ENCODE peak calls at places on chromosomes 13 and 19, in four cellular contexts. P is mesendoderm, V is H9, X is IMR-90. U is an unnamed sample. For H3K79me1, the result is how much of the 10 kb centered on the place peaks cover.

GRCh38 chr13:71320452-71320851 is 546.6 kb downstream of the DACH1 start:
- DNase-seq in X (peak), V (no peak), P (peak), U (peak)

GRCh38 chr19:34201133-34201532 is 28.8 kb downstream of the LSM14A start:
- DNase-seq in X (no peak), V (no peak), P (no peak), U (no peak)

GRCh38 chr13:50617134-50617721 is 226.3 kb downstream of the DLEU7 start:
- DNase-seq in V (no peak), P (no peak), X (peak), U (peak)

GRCh38 chr13:108104736-108105135 is 110.6 kb downstream of the LIG4 start:
- DNase-seq in X (no peak), V (no peak), P (no peak), U (no peak)

GRCh38 chr13:26529441-26529840 is 28.0 kb upstream of the WASF3 start:
- DNase-seq in V (peak), P (peak), X (peak), U (peak)

GRCh38 chr13:50892162-50892944 is 17.2 kb upstream of the RNASEH2B start:
- DNase-seq in V (no peak), P (no peak), X (no peak), U (no peak)

GRCh38 chr13:91398413-91399188 is at the start of gene GPC5:
- DNase-seq in V (peak), X (peak), P (peak), U (peak)

GRCh38 chr19:5738423-5738822 is 18.0 kb downstream of the CATSPERD start:
- DNase-seq in V (no peak), P (no peak), X (no peak), U (peak)

GRCh38 chr19:42111384-42111783 is 20.9 kb downstream of the POU2F2 start:
- DNase-seq in X (peak), V (no peak), P (no peak), U (peak)

GRCh38 chr13:94063096-94063495 is 416.4 kb downstream of the DCT start:
- DNase-seq in P (no peak), X (peak), V (no peak), U (peak)

GRCh38 chr13:108924154-108924940 is 294.9 kb downstream of the MYO16 start:
- DNase-seq in P (peak), X (peak), V (no peak), U (peak)

GRCh38 chr13:99981115-99982020 is at the start of gene ZIC2:
- DNase-seq in P (peak), V (peak), X (no peak), U (no peak)

DNA sequence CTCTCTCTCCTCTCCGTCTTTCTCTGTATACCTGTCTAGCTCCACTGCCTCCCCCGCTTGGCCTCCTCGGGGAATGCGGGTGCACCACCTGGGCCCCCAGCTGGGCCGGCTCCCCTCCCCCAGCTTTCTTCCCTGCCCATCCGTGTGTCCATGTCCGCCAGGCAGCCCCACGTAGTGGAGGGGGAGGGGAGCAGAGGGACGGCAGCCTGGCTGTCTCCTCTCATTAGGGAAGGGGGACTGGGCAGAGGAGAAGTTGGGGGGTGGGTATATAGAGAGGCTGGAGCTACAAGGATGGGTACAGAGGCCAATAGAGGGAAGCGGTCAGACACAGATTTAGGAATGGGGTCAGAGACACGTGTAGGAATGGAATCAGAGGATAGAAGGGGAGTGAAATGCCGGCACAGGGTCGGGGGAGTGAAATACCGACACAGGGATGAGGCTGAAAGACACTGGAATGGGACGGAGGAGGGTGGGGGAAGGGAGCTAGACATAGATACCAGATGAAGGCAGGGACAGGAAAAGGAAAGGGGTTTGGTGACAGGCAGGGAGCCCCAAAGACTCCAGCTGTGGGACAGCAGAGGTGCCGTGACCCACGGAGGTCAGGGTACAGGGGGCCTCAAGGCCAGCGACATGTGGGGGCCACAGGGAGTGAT is 2.8 kb downstream of the NECTIN2 start:
- DNase-seq in P (peak), X (no peak), V (peak), U (peak)
- H3K27ac ChIP-seq in P (peak), X (peak), V (no peak), U (peak)

GRCh38 chr19:4376245-4376990 is 23.9 kb downstream of the SH3GL1 start:
- DNase-seq in P (no peak), V (no peak), X (no peak), U (no peak)

GRCh38 chr19:4375164-4375619 is 25.2 kb downstream of the SH3GL1 start:
- DNase-seq in V (peak), P (peak), X (no peak), U (peak)

GRCh38 chr19:4375620-4376228 is 24.6 kb downstream of the SH3GL1 start:
- DNase-seq in X (peak), V (no peak), P (peak), U (peak)

GRCh38 chr19:4378886-4379285 is 21.5 kb downstream of the SH3GL1 start:
- DNase-seq in V (no peak), P (no peak), X (no peak), U (no peak)

DNA sequence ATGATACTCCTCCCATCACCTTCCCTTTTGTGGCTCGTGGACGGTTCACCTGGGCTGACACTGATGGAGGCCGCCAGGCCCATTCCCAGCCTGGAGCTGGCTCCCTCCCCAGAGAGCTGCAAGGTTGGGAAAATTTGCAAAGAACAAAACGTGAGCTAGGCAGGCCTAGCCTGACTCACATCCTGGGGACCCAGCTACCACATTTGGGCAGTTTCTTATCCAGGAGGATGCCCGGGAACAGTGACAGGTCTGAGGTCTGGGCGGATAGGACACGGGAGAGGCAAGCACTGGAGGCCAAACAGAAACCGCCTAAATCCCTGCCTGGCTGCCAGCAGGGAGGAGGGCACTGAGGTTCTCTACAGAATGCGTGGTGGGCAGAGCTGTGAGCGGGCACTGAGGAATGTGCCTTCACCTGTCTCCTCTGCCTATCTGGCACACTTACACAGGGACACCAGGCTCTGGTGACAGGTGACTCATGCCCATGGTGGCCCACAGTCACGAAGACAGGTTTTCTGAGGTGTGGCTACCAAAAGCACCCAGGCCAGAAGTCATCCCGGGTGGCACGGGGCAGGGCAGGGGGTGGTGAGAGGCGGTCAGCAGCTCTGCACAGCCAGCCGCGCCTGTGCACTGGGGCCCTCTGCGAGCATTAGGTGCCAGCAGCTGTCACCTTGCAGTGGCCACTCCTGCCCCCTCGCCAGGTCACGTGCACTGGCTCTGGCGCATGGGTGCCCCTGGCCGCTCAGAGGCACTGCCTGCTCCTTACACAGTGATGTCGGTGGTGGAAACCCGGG is 23.2 kb downstream of the SH3GL1 start:
- DNase-seq in P (no peak), X (peak), V (no peak), U (no peak)
- H4K8ac ChIP-seq in P (no peak), X (peak), V (no peak), U (no peak)

DNA sequence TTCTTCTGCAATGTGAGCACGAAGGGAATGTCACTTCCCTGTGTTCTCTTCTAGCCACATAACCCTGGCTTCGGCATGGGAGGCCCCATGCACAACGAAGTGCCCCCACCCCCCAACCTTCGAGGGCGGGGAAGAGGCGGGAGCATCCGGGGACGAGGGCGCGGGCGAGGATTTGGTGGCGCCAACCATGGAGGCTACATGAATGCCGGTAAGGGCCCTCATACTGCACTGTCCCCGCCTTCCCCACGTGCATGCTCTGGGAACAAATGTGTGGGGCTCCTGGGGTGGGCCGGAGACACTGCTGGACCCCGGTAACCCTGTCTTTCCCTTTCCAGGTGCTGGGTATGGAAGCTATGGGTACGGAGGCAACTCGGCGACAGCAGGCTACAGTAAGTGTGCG is 17.7 kb upstream of the QTRT1 start:
- DNase-seq in X (no peak), P (no peak), V (no peak), U (no peak)
- H3K79me1 ChIP-seq in X (under half), P (under half), V (under half), U (half or more)

DNA sequence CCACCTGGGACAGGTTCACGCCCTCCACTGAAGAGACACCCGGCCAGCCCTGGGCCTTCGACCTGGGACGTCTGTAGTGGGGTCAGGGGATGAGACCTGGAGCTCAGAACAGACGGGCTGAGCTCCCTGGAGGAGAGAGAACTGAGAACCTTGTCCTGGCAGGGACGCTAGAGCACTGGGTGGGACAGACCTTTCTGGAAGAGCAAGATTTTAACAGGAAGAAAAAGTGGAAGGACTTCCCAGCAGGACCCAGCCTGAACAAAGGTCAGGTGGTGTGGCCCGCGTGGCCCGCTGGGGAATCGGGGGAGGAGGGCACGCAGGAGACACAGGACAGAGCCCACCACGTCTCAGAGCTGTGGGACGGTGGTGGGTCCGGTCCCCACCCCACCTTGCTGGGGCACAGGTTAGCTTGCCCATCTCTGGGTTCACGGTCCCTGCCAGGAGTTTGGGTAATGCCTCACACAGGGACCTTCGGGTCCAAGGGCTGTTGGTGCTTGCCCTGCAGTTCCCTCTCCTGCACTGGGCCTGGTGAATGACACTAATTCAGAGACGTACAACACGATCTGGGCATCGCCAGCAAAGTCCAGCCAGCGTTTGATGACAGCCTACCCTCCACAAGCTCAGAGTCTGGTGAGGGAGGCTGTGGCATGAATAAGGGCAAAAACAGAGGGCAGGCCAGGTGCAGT is 1.2 kb upstream of the EFNA2 start:
- DNase-seq in X (no peak), P (no peak), V (no peak), U (no peak)
- H3K27ac ChIP-seq in X (no peak), P (no peak), V (no peak), U (no peak)

GRCh38 chr19:55559684-55560083 is 14.3 kb upstream of the SBK3 start:
- DNase-seq in P (no peak), V (no peak), X (no peak), U (no peak)

GRCh38 chr19:55567708-55568328 is 12.8 kb downstream of the ZNF579 start:
- DNase-seq in V (no peak), X (no peak), P (no peak), U (no peak)

DNA sequence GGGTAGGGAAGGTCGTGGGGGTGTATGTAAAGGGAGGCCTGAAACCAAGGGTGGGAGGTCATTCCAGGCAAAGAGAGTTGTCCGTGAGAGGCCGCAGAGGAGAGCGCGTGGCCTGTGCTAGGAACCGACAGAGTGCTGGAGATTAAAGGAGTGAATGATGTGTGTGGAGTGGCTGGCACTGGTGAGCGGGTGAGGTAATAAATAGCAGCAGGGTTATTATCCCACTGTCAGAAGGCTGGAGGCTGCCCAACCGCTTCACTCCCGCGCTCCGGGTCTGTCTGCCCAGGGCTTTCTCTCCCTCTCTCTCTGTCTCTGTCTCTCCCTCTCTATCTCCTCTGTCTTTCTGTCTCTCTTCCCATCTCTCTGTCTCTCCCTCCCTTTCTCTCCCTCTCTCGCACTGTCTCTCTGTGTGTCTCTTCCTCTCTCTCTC is 17.4 kb downstream of the ZNF579 start:
- DNase-seq in X (no peak), V (no peak), P (no peak), U (no peak)
- H4K8ac ChIP-seq in X (no peak), V (no peak), P (no peak), U (peak)

DNA sequence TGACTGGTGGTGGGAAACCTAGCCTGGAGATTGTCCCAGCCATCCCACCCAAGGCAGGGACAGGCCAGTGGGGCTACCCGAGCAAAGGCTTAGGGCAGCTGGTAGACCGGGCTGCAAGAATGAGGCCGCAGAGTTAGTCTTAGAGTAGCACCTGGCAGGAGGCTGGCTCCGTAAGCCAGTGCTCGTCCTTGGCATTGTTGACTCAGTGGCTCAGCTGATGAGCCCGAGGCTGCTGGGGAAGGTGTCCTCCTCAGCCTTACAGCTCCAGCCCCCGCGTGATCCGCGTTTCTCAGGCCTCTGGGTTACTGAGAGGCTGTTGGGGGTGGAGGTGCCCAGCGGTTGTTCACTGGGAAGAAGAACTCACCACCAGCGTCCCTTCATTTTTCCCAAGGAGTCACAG is 24.7 kb downstream of the PPP1R37 start:
- DNase-seq in V (no peak), P (no peak), X (no peak), U (no peak)
- H3K79me1 ChIP-seq in V (under half), P (under half), X (under half), U (half or more)

GRCh38 chr13:42484396-42484795 is 89.6 kb upstream of the TNFSF11 start:
- DNase-seq in V (no peak), P (no peak), X (no peak), U (no peak)

GRCh38 chr13:42490676-42491075 is 83.3 kb upstream of the TNFSF11 start:
- DNase-seq in X (no peak), V (no peak), P (no peak), U (no peak)

GRCh38 chr13:42486711-42487198 is 87.2 kb upstream of the TNFSF11 start:
- DNase-seq in V (no peak), P (no peak), X (peak), U (peak)

GRCh38 chr13:42485272-42485671 is 88.7 kb upstream of the TNFSF11 start:
- DNase-seq in P (peak), X (no peak), V (no peak), U (no peak)

GRCh38 chr13:42487221-42487620 is 86.7 kb upstream of the TNFSF11 start:
- DNase-seq in X (peak), V (no peak), P (no peak), U (no peak)
- H3K27ac ChIP-seq in X (no peak), V (no peak), P (no peak), U (peak)

GRCh38 chr19:15241259-15241658 is 9.0 kb upstream of the EPHX3 start:
- DNase-seq in V (no peak), X (peak), P (no peak), U (no peak)

GRCh38 chr19:15238639-15239155 is 6.4 kb upstream of the EPHX3 start:
- DNase-seq in P (peak), V (peak), X (no peak), U (no peak)

GRCh38 chr19:15240539-15240938 is 8.3 kb upstream of the EPHX3 start:
- DNase-seq in V (no peak), X (no peak), P (no peak), U (no peak)

GRCh38 chr19:15237759-15238638 is 5.8 kb upstream of the EPHX3 start:
- DNase-seq in X (no peak), P (no peak), V (no peak), U (no peak)

DNA sequence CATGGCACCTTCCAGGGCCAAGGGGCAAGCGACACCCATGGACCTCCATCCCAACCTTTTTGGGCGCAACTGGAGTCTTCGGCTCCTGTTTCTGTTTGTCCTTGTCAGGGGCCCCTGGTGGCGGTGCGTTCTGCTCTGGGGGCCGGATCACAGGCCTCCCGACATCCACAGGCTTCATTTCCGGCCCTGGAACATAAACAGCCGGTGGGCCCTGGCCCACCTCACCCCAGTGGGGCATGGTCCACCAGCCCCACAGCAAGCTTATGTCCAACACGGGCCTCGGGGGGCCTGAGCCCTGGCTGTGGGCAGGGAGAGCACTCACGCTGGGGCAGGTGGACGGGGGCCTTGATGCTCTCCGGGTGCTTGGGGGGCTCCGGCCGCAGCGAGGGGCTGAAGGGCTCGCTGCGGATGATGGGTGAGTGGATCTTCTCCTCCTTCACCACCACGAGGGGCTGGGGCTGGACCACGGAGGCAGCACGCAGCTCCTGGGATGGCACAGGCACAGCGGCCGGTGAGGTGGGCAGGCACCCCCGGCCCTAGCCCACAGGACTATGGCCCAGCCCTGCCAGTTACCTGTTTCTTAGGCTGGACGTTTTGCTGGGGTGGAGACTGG is 7.2 kb upstream of the EPHX3 start:
- DNase-seq in V (no peak), X (no peak), P (no peak), U (no peak)
- H4K8ac ChIP-seq in V (no peak), X (no peak), P (no peak), U (no peak)

GRCh38 chr19:1647664-1648155 is 4.7 kb downstream of the TCF3 start:
- DNase-seq in V (no peak), X (no peak), P (no peak), U (no peak)

GRCh38 chr19:1646931-1647663 is 5.3 kb downstream of the TCF3 start:
- DNase-seq in P (no peak), X (no peak), V (no peak), U (no peak)

GRCh38 chr19:1648156-1648925 is 4.1 kb downstream of the TCF3 start:
- DNase-seq in V (no peak), P (no peak), X (no peak), U (no peak)

GRCh38 chr19:1645299-1645698 is 7.1 kb downstream of the TCF3 start:
- DNase-seq in V (no peak), X (no peak), P (no peak), U (no peak)

GRCh38 chr19:1646149-1646930 is 6.1 kb downstream of the TCF3 start:
- DNase-seq in X (no peak), V (no peak), P (no peak), U (no peak)
- H3K79me1 ChIP-seq in X (under half), V (under half), P (under half), U (under half)

U was measured in mesenchymal stem cell.